ENCODE peak calls at places on chromosome 4, in five cellular contexts. E is hepatocyte; V is activated naive CD4-positive, alpha-beta T cell treated with anti-CD3 and anti-CD28 coated beads, Interleukin-2, amount 50 U/mL, for 72 hours; B is SHP77 treated with DMSO at 0.1 percent for 48 hours; Q is Right ventricle myocardium superior. I is an unnamed sample.

GRCh38 chr4:87622303-87622702 is 14.0 kb downstream of the DSPP start:
- DNase-seq in E (no peak), V (no peak), B (no peak), Q (no peak), I (no peak)

GRCh38 chr4:113050837-113051236 is 1.4 kb downstream of the ANK2 start:
- DNase-seq in E (no peak), V (no peak), B (no peak), Q (no peak), I (no peak)

GRCh38 chr4:114077610-114078009 is 98.2 kb upstream of the ARSJ start:
- DNase-seq in E (no peak), V (no peak), B (no peak), Q (no peak), I (no peak)

GRCh38 chr4:104743141-104743748 is 248.6 kb upstream of the CXXC4 start:
- DNase-seq in E (no peak), V (no peak), B (no peak), Q (no peak), I (peak; percentile 83)

GRCh38 chr4:112060212-112060611 is 85.0 kb upstream of the FAM241A start:
- DNase-seq in E (peak; percentile 29), V (no peak), B (peak; percentile 3), Q (no peak), I (peak; percentile 59)

GRCh38 chr4:31234494-31234893 is 514.3 kb downstream of the PCDH7 start:
- DNase-seq in E (peak; percentile 38), V (no peak), B (no peak), Q (no peak), I (peak; percentile 10)

GRCh38 chr4:175273995-175274753 is 356.0 kb downstream of the ADAM29 start:
- DNase-seq in E (no peak), V (no peak), B (no peak), Q (no peak), I (no peak)

GRCh38 chr4:74874785-74875367 is 58.0 kb upstream of the PARM1 start:
- DNase-seq in E (peak; percentile 91), V (no peak), B (peak; percentile 59), Q (no peak), I (peak; percentile 79)

GRCh38 chr4:41795796-41796195 is 47.3 kb upstream of the PHOX2B start:
- DNase-seq in E (no peak), V (no peak), B (no peak), Q (no peak), I (no peak)

GRCh38 chr4:134906404-134907023 is 704.9 kb upstream of the PABPC4L start:
- DNase-seq in E (peak; percentile 51), V (no peak), B (peak; percentile 0), Q (no peak), I (peak; percentile 21)

GRCh38 chr4:16860506-16860905 is 37.9 kb downstream of the LDB2 start:
- DNase-seq in E (no peak), V (no peak), B (no peak), Q (no peak), I (no peak)

GRCh38 chr4:3340703-3341088 is 47.9 kb downstream of the RGS12 start:
- DNase-seq in E (no peak), V (no peak), B (peak; percentile 11), Q (peak; percentile 65), I (no peak)

GRCh38 chr4:106021737-106022410 is 126.6 kb downstream of the NPNT start:
- DNase-seq in E (no peak), V (no peak), B (no peak), Q (no peak), I (no peak)

GRCh38 chr4:151688003-151688784 is 72.6 kb downstream of the GATB start:
- DNase-seq in E (no peak), V (no peak), B (no peak), Q (no peak), I (no peak)

GRCh38 chr4:1205641-1206298 is 33.4 kb upstream of the SPON2 start:
- DNase-seq in E (no peak), V (peak; percentile 54), B (no peak), Q (peak; percentile 40), I (no peak)

GRCh38 chr4:8117278-8117682 is 41.3 kb downstream of the ABLIM2 start:
- DNase-seq in E (peak; percentile 33), V (no peak), B (peak; percentile 11), Q (peak; percentile 57), I (peak; percentile 98)

GRCh38 chr4:90000995-90001394 is 106.3 kb downstream of the MMRN1 start:
- DNase-seq in E (no peak), V (no peak), B (no peak), Q (no peak), I (no peak)

GRCh38 chr4:24473309-24473721 is 111.0 kb downstream of the DHX15 start:
- DNase-seq in E (peak; percentile 57), V (no peak), B (no peak), Q (peak; percentile 48), I (peak; percentile 13)

GRCh38 chr4:6614701-6615230 is 25.7 kb upstream of the MRFAP1 start:
- DNase-seq in E (no peak), V (no peak), B (no peak), Q (no peak), I (no peak)

GRCh38 chr4:127143460-127144190 is 489.1 kb upstream of the INTU start:
- DNase-seq in E (no peak), V (no peak), B (no peak), Q (no peak), I (no peak)

GRCh38 chr4:40264995-40265909 is 68.4 kb downstream of the RHOH start:
- DNase-seq in E (peak; percentile 30), V (peak; percentile 68), B (no peak), Q (peak; percentile 55), I (peak; percentile 80)

GRCh38 chr4:924107-925096 is 7.7 kb downstream of the GAK start:
- DNase-seq in E (no peak), V (no peak), B (no peak), Q (peak; percentile 29), I (peak; percentile 43)

GRCh38 chr4:86894465-86894864 is 2.2 kb upstream of the C4orf36 start:
- DNase-seq in E (no peak), V (no peak), B (no peak), Q (no peak), I (no peak)

GRCh38 chr4:94274912-94275311 is 67.2 kb downstream of the SMARCAD1 start:
- DNase-seq in E (no peak), V (no peak), B (no peak), Q (no peak), I (no peak)

GRCh38 chr4:24210332-24210902 is 320.6 kb upstream of the PPARGC1A start:
- DNase-seq in E (no peak), V (no peak), B (no peak), Q (peak; percentile 69), I (no peak)

GRCh38 chr4:30630431-30630830 is 89.7 kb upstream of the PCDH7 start:
- DNase-seq in E (no peak), V (no peak), B (no peak), Q (no peak), I (no peak)

GRCh38 chr4:172844556-172844955 is 324.1 kb upstream of the GALNT7 start:
- DNase-seq in E (no peak), V (no peak), B (no peak), Q (no peak), I (no peak)

GRCh38 chr4:165308174-165308573 is 19.3 kb upstream of the MSMO1 start:
- DNase-seq in E (no peak), V (no peak), B (no peak), Q (no peak), I (no peak)

GRCh38 chr4:139054791-139055376 is 39.3 kb downstream of the NOCT start:
- DNase-seq in E (no peak), V (no peak), B (no peak), Q (no peak), I (no peak)

GRCh38 chr4:88738714-88739366 is 41.2 kb upstream of the NAP1L5 start:
- DNase-seq in E (no peak), V (no peak), B (no peak), Q (no peak), I (no peak)

GRCh38 chr4:45160932-45161331 is 434.6 kb upstream of the GNPDA2 start:
- DNase-seq in E (no peak), V (no peak), B (no peak), Q (no peak), I (no peak)

GRCh38 chr4:3322059-3322550 is 29.3 kb downstream of the RGS12 start:
- DNase-seq in E (no peak), V (no peak), B (no peak), Q (peak; percentile 46), I (no peak)

GRCh38 chr4:112823631-112824030 is 186.7 kb downstream of the LARP7 start:
- DNase-seq in E (no peak), V (no peak), B (no peak), Q (no peak), I (no peak)

GRCh38 chr4:5755679-5756078 is 44.7 kb downstream of the EVC start:
- DNase-seq in E (no peak), V (no peak), B (no peak), Q (no peak), I (no peak)

GRCh38 chr4:20995591-20995990 is 295.3 kb downstream of the PACRGL start:
- DNase-seq in E (no peak), V (no peak), B (no peak), Q (no peak), I (no peak)

I was measured in NAMALWA.